ENCODE peak calls at places on chromosomes 4 and X, in ten cellular contexts. L is psoas muscle, C is IMR-90, W is thoracic aorta, N is dorsolateral prefrontal cortex, U is lung, G is heart right ventricle, I is right atrium auricular region, E is HepG2, P is mammary epithelial cell. B is an unnamed sample.

GRCh38 chrX:147733369-147733768 is 178.3 kb upstream of the FMR1 start:
- DNase-seq in L (no peak), C (no peak), W (no peak), N (no peak), U (no peak), G (no peak), I (no peak), E (no peak), P (no peak), B (no peak)

GRCh38 chrX:129791961-129792570 is 12.3 kb downstream of the SASH3 start:
- DNase-seq in L (no peak), C (no peak), W (no peak), N (no peak), U (no peak), G (no peak), I (no peak), E (no peak), P (no peak), B (no peak)

GRCh38 chr4:151304755-151305154 is 20.6 kb downstream of the SH3D19 start:
- DNase-seq in L (no peak), C (no peak), W (no peak), N (no peak), U (no peak), G (no peak), I (no peak), E (no peak), P (peak), B (no peak)

GRCh38 chrX:113389846-113390245 is 549.2 kb upstream of the AMOT start:
- DNase-seq in L (no peak), C (no peak), W (no peak), N (no peak), U (no peak), G (no peak), I (no peak), E (no peak), P (no peak), B (no peak)

GRCh38 chr4:14410469-14410868 is 591.8 kb upstream of the CPEB2 start:
- DNase-seq in L (no peak), C (no peak), W (no peak), N (no peak), U (no peak), G (no peak), I (no peak), E (no peak), P (no peak), B (no peak)

GRCh38 chr4:3034231-3034630 is 40.1 kb downstream of the HTT-AS start:
- DNase-seq in L (no peak), C (no peak), W (no peak), N (no peak), U (no peak), G (no peak), I (no peak), E (peak), P (no peak), B (no peak)

GRCh38 chr4:76276813-76277212 is 25.3 kb downstream of the FAM47E start:
- DNase-seq in L (no peak), C (no peak), W (no peak), N (no peak), U (no peak), G (no peak), I (no peak), E (no peak), P (no peak), B (no peak)

GRCh38 chr4:41257257-41257900 is 651 bp downstream of the UCHL1 start:
- DNase-seq in L (peak), C (peak), W (peak), N (peak), U (peak), G (peak), I (no peak), E (no peak), P (no peak), B (peak)

GRCh38 chrX:39614680-39614998 is 483.1 kb downstream of the BCOR start:
- DNase-seq in L (no peak), C (no peak), W (no peak), N (no peak), U (no peak), G (no peak), I (no peak), E (no peak), P (no peak), B (no peak)

GRCh38 chr4:78058591-78059523 is 1.7 kb downstream of the FRAS1 start:
- DNase-seq in L (peak), C (no peak), W (peak), N (peak), U (peak), G (peak), I (no peak), E (peak), P (peak), B (no peak)

GRCh38 chrX:9374537-9374936 is 90.3 kb upstream of the TBL1X start:
- DNase-seq in L (no peak), C (no peak), W (no peak), N (no peak), U (no peak), G (no peak), I (no peak), E (no peak), P (no peak), B (no peak)

GRCh38 chrX:47460561-47460960 is 22.5 kb downstream of the ZNF41 start:
- DNase-seq in L (no peak), C (no peak), W (no peak), N (no peak), U (no peak), G (no peak), I (no peak), E (no peak), P (no peak), B (no peak)

GRCh38 chr4:138978028-138978585 is 37.5 kb upstream of the NOCT start:
- DNase-seq in L (no peak), C (no peak), W (no peak), N (no peak), U (no peak), G (no peak), I (peak), E (no peak), P (no peak), B (no peak)

GRCh38 chrX:72100824-72101351 is 30.8 kb downstream of the RTL5 start:
- DNase-seq in L (no peak), C (no peak), W (no peak), N (no peak), U (peak), G (no peak), I (no peak), E (no peak), P (no peak), B (no peak)

GRCh38 chrX:13208281-13208935 is 111.4 kb downstream of the ATXN3L start:
- DNase-seq in L (no peak), C (peak), W (no peak), N (no peak), U (no peak), G (no peak), I (no peak), E (peak), P (peak), B (no peak)

GRCh38 chrX:149950681-149951080 is 12.4 kb upstream of the EOLA2 start:
- DNase-seq in L (no peak), C (peak), W (no peak), N (no peak), U (no peak), G (no peak), I (no peak), E (peak), P (peak), B (no peak)

GRCh38 chr4:3135155-3136011 is 60.9 kb downstream of the HTT start:
- DNase-seq in L (no peak), C (no peak), W (no peak), N (no peak), U (no peak), G (no peak), I (no peak), E (peak), P (no peak), B (no peak)

GRCh38 chr4:149719357-149719756 is 96.3 kb downstream of the IQCM start:
- DNase-seq in L (no peak), C (peak), W (no peak), N (no peak), U (no peak), G (no peak), I (no peak), E (no peak), P (no peak), B (no peak)

GRCh38 chr4:92514632-92515031 is 210.9 kb downstream of the GRID2 start:
- DNase-seq in L (no peak), C (no peak), W (no peak), N (no peak), U (no peak), G (no peak), I (no peak), E (no peak), P (no peak), B (no peak)

GRCh38 chr4:38923746-38924145 is 56.1 kb downstream of the FAM114A1 start:
- DNase-seq in L (no peak), C (no peak), W (no peak), N (no peak), U (no peak), G (no peak), I (no peak), E (no peak), P (no peak), B (no peak)

GRCh38 chrX:71056857-71057256 is 11.3 kb downstream of the SNX12 start:
- DNase-seq in L (no peak), C (peak), W (no peak), N (no peak), U (no peak), G (no peak), I (no peak), E (no peak), P (no peak), B (no peak)

GRCh38 chr4:21709031-21709430 is 239.5 kb downstream of the KCNIP4 start:
- DNase-seq in L (no peak), C (no peak), W (no peak), N (no peak), U (no peak), G (no peak), I (no peak), E (no peak), P (no peak), B (peak)

GRCh38 chr4:128371004-128371777 is 83.6 kb upstream of the PGRMC2 start:
- DNase-seq in L (no peak), C (peak), W (no peak), N (no peak), U (no peak), G (no peak), I (no peak), E (no peak), P (peak), B (no peak)

GRCh38 chr4:186627226-186627865 is 72.0 kb upstream of the MTNR1A start:
- DNase-seq in L (no peak), C (peak), W (no peak), N (no peak), U (no peak), G (no peak), I (no peak), E (no peak), P (peak), B (no peak)

GRCh38 chrX:154097003-154097596 is 417 bp downstream of the MECP2 start:
- DNase-seq in L (peak), C (peak), W (peak), N (peak), U (peak), G (peak), I (no peak), E (peak), P (peak), B (peak)

GRCh38 chr4:151993521-151993920 is 232.7 kb upstream of the GATB start:
- DNase-seq in L (no peak), C (no peak), W (no peak), N (no peak), U (no peak), G (no peak), I (no peak), E (no peak), P (no peak), B (no peak)

GRCh38 chrX:107729558-107730297 is 45.9 kb downstream of the TSC22D3 start:
- DNase-seq in L (peak), C (no peak), W (no peak), N (no peak), U (no peak), G (peak), I (no peak), E (no peak), P (peak), B (peak)

GRCh38 chr4:159107203-159107921 is 4.5 kb downstream of the RAPGEF2 start:
- DNase-seq in L (no peak), C (peak), W (no peak), N (no peak), U (no peak), G (no peak), I (no peak), E (no peak), P (peak), B (no peak)

GRCh38 chrX:96611619-96612362 is 72.9 kb upstream of the DIAPH2 start:
- DNase-seq in L (no peak), C (peak), W (no peak), N (no peak), U (no peak), G (no peak), I (no peak), E (no peak), P (no peak), B (no peak)

GRCh38 chr4:20337261-20337664 is 85.6 kb downstream of the SLIT2 start:
- DNase-seq in L (no peak), C (peak), W (no peak), N (no peak), U (no peak), G (no peak), I (no peak), E (no peak), P (no peak), B (no peak)

GRCh38 chr4:185335579-185335978 is 60.1 kb downstream of the LRP2BP start:
- DNase-seq in L (no peak), C (no peak), W (no peak), N (no peak), U (no peak), G (no peak), I (no peak), E (no peak), P (peak), B (no peak)

GRCh38 chrX:68938244-68939004 is 109.6 kb downstream of the EFNB1 start:
- DNase-seq in L (no peak), C (peak), W (no peak), N (no peak), U (no peak), G (no peak), I (peak), E (no peak), P (no peak), B (no peak)

GRCh38 chrX:9324676-9325075 is 140.2 kb upstream of the TBL1X start:
- DNase-seq in L (no peak), C (no peak), W (no peak), N (no peak), U (no peak), G (no peak), I (no peak), E (no peak), P (no peak), B (no peak)

GRCh38 chrX:101764538-101764937 is 104.9 kb upstream of the ARMCX2 start:
- DNase-seq in L (no peak), C (no peak), W (no peak), N (no peak), U (no peak), G (no peak), I (no peak), E (no peak), P (no peak), B (no peak)

GRCh38 chrX:38880460-38880859 is 79.2 kb downstream of the MID1IP1 start:
- DNase-seq in L (no peak), C (peak), W (no peak), N (no peak), U (no peak), G (no peak), I (no peak), E (peak), P (no peak), B (no peak)

DNA sequence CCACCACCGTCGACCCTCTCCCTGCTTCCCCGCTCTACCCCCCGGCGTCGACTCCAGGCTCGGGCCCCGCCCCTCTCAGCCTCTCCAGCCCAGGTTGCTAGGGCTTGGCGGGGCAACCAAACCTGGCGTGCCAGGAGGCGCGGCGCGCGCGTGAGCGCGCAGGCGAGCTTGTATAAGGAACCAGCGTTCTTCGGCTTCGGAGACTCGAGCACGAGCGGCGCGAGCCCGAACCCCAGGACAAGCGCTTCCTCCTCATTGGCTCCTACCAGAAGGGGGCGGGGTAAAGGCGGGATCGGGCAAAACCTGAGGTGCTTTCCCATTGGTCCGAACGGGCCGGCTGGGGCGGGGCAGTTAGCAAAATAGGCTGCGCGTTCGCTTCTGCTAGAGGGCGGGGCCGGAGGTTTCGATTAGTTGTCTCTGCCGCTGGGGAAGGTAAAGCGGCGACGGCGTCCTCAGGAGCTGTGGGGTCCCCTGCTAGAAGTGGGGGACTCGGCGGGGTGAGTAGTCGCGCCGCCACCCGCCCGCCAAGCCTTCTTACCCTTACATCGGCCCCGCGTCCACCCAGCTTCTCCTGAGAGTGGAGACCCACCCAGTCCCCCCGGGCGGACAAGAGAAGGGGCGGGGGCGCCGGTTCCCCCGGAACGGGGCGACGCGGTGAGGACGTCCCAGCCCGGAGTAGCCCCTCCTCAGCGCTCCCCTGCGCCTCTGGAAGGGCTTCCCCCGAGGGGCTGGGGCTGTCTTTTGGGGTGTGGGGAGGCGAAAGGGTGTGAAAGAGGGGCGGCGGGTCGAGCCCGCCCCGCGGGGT is at the start of gene CDKL5:
- DNase-seq in L (peak), C (peak), W (peak), N (peak), U (peak), G (peak), I (peak), E (peak), P (peak), B (peak)
- H3K27ac ChIP-seq in L (peak), C (peak), W (peak), N (no peak), U (peak), G (peak), I (peak), E (peak), P (peak), B (peak)

GRCh38 chr4:6313216-6313615 is 43.6 kb downstream of the WFS1 start:
- DNase-seq in L (no peak), C (no peak), W (no peak), N (no peak), U (no peak), G (no peak), I (no peak), E (no peak), P (peak), B (no peak)
- H3K27ac ChIP-seq in L (no peak), C (no peak), W (no peak), N (no peak), U (no peak), G (no peak), I (no peak), E (no peak), P (no peak), B (no peak)

GRCh38 chr4:25859429-25860148 is 3.2 kb downstream of the SEL1L3 start:
- DNase-seq in L (no peak), C (no peak), W (no peak), N (no peak), U (no peak), G (no peak), I (no peak), E (no peak), P (no peak), B (no peak)

GRCh38 chr4:25862411-25863346 is at the start of gene SEL1L3:
- DNase-seq in L (peak), C (no peak), W (no peak), N (no peak), U (peak), G (peak), I (no peak), E (no peak), P (no peak), B (no peak)

GRCh38 chr4:25861951-25862410 is 807 bp downstream of the SEL1L3 start:
- DNase-seq in L (no peak), C (peak), W (no peak), N (no peak), U (peak), G (peak), I (no peak), E (no peak), P (no peak), B (no peak)

GRCh38 chr4:25861422-25861926 is 1.3 kb downstream of the SEL1L3 start:
- DNase-seq in L (no peak), C (peak), W (no peak), N (no peak), U (no peak), G (no peak), I (no peak), E (no peak), P (no peak), B (no peak)

DNA sequence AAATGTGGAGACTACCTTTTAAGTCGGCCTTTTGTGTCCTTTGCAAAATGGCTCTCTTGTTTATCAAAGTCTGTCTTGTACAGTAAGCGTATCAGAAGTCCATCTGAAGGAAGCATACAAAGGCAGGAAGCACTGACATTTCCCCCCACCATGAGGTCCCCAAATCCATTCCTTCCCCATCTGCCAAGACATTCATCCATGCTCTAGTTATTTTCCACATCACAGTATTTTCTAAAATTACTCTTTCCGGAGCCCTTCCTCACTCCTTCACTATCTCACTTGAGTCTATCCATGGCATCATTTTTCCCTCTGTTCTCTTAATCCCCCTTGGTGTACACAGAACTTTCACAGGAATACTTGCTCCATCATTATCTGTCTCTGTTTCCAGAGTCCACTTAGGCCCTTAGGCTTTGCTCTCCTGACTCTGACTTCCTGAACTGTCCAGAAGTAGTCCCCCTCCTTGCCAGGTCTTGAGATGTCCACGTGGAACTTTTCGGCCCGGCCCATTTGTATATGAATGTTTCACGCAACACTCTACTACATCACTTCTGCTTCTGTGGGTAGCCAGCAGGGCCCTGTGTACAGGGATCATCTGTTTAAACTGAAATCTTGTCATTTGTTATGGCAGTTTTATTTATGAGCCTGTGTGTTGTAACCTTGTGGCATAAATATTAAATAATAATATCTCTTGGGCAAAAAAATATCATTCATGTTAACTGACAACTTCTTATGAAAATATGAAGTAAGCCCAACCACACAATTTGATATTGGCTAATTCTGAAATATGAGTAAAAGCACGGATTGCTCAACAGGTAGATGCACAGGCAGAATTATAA is 2.0 kb downstream of the SEL1L3 start:
- DNase-seq in L (no peak), C (peak), W (no peak), N (no peak), U (peak), G (no peak), I (no peak), E (no peak), P (no peak), B (no peak)
- H3K27ac ChIP-seq in L (peak), C (no peak), W (no peak), N (no peak), U (peak), G (no peak), I (peak), E (no peak), P (no peak), B (no peak)

GRCh38 chrX:138723301-138723700 is 11.8 kb upstream of the FGF13 start:
- DNase-seq in L (no peak), C (no peak), W (no peak), N (no peak), U (no peak), G (no peak), I (no peak), E (no peak), P (no peak), B (no peak)
- H3K27ac ChIP-seq in L (no peak), C (no peak), W (no peak), N (no peak), U (no peak), G (no peak), I (no peak), E (no peak), P (no peak), B (no peak)